ENCODE peak calls at places on chromosomes 2 and 18, in ten cellular contexts. U, E, Q, D, R, P, C, F, O and I are unnamed samples.

GRCh38 chr2:58906151-58906645 is 665.1 kb upstream of the FANCL start:
- DNase-seq in P (no peak), D (no peak), R (no peak), F (peak), C (no peak), E (no peak), Q (no peak), O (no peak), U (no peak), I (peak)

GRCh38 chr2:194723446-194723845 is 933.6 kb upstream of the SLC39A10 start:
- DNase-seq in E (no peak), F (no peak), O (no peak), Q (no peak), U (no peak), P (no peak), D (no peak), R (no peak), C (no peak), I (no peak)

GRCh38 chr18:57107141-57107832 is 39.6 kb upstream of the BOD1L2 start:
- DNase-seq in D (peak), R (peak), Q (no peak), C (no peak), U (no peak), E (no peak), P (no peak), O (no peak), F (no peak), I (peak)

GRCh38 chr2:67311536-67311935 is 85.6 kb upstream of the ETAA1 start:
- DNase-seq in R (no peak), E (no peak), C (peak), D (peak), F (no peak), O (no peak), U (no peak), Q (no peak), P (peak), I (peak)

GRCh38 chr2:65800998-65801397 is 368.6 kb upstream of the SPRED2 start:
- DNase-seq in F (no peak), P (no peak), O (peak), Q (no peak), C (no peak), U (no peak), E (no peak), R (no peak), D (no peak), I (no peak)

GRCh38 chr2:238336151-238336550 is 15.8 kb downstream of the TRAF3IP1 start:
- DNase-seq in P (no peak), D (no peak), Q (no peak), O (peak), C (no peak), U (no peak), F (no peak), R (no peak), E (no peak), I (no peak)

GRCh38 chr2:113025751-113026150 is 20.5 kb downstream of the IL36A start:
- DNase-seq in D (no peak), E (no peak), R (no peak), F (no peak), O (no peak), C (no peak), Q (peak), P (no peak), U (no peak), I (no peak)

GRCh38 chr2:106058469-106059137 is 135.5 kb downstream of the UXS1 start:
- DNase-seq in C (no peak), R (no peak), U (no peak), F (no peak), P (no peak), E (no peak), O (no peak), D (no peak), Q (no peak), I (no peak)

GRCh38 chr2:203783496-203784203 is 77.2 kb downstream of the CD28 start:
- DNase-seq in U (no peak), E (no peak), D (no peak), C (peak), O (no peak), F (no peak), R (no peak), P (peak), Q (no peak), I (no peak)

GRCh38 chr2:51469102-51469501 is 437.2 kb upstream of the NRXN1 start:
- DNase-seq in E (no peak), U (no peak), F (no peak), D (no peak), O (no peak), Q (no peak), R (no peak), P (no peak), C (no peak), I (no peak)

GRCh38 chr2:11945139-11946126 is 199.0 kb downstream of the LPIN1 start:
- DNase-seq in P (no peak), Q (peak), D (no peak), O (no peak), C (no peak), U (no peak), R (no peak), F (no peak), E (no peak), I (no peak)

GRCh38 chr18:57803119-57803969 is at the start of gene ATP8B1:
- DNase-seq in Q (peak), D (peak), E (no peak), F (no peak), U (no peak), R (peak), C (peak), O (no peak), P (peak), I (peak)

GRCh38 chr2:152453129-152453642 is 118.2 kb downstream of the FMNL2 start:
- DNase-seq in O (peak), P (no peak), F (no peak), U (no peak), D (peak), E (no peak), R (no peak), C (no peak), Q (no peak), I (no peak)

GRCh38 chr2:217684431-217685254 is 318.2 kb downstream of the TNS1 start:
- DNase-seq in F (no peak), E (no peak), Q (no peak), R (no peak), C (no peak), P (no peak), U (no peak), O (no peak), D (no peak), I (no peak)

GRCh38 chr2:65477590-65477989 is 45.2 kb upstream of the SPRED2 start:
- DNase-seq in F (no peak), C (no peak), E (no peak), Q (no peak), P (no peak), O (no peak), D (no peak), U (no peak), R (no peak), I (no peak)

GRCh38 chr2:71510196-71510807 is 56.9 kb downstream of the DYSF start:
- DNase-seq in R (peak), F (no peak), P (peak), D (peak), C (peak), E (no peak), O (peak), U (peak), Q (peak), I (peak)

GRCh38 chr18:12768622-12769021 is 65.8 kb downstream of the PSMG2 start:
- DNase-seq in E (no peak), R (no peak), U (no peak), C (no peak), F (no peak), P (no peak), O (no peak), Q (no peak), D (no peak), I (no peak)

GRCh38 chr2:64666810-64667438 is 13.2 kb upstream of the SERTAD2 start:
- DNase-seq in F (no peak), E (no peak), C (no peak), U (no peak), O (no peak), Q (no peak), D (no peak), R (no peak), P (no peak), I (no peak)

GRCh38 chr2:126771501-126772195 is 115.7 kb downstream of the GYPC start:
- DNase-seq in C (no peak), R (peak), U (no peak), D (no peak), P (no peak), F (no peak), O (no peak), Q (no peak), E (no peak), I (no peak)

GRCh38 chr2:98561902-98562695 is 46.2 kb downstream of the COA5 start:
- DNase-seq in C (no peak), Q (no peak), E (no peak), F (no peak), D (no peak), P (no peak), O (no peak), R (no peak), U (no peak), I (no peak)

GRCh38 chr2:141767051-141767450 is 363.8 kb downstream of the LRP1B start:
- DNase-seq in C (peak), D (peak), O (no peak), P (peak), F (no peak), Q (no peak), R (no peak), E (no peak), U (no peak), I (no peak)

GRCh38 chr2:3309496-3310355 is 67.9 kb downstream of the EIPR1 start:
- DNase-seq in U (no peak), P (no peak), O (no peak), D (no peak), F (no peak), R (no peak), Q (no peak), E (no peak), C (no peak), I (no peak)